ENCODE peak calls at places on chromosomes 1 and 21, in eight cellular contexts. S, Y, T, X, O, Z, V and B are unnamed samples.
A peak's percentile ranks its signal among the peaks of the same experiment; 100 is the strongest.

GRCh38 chr1:55156093-55156492 is 59.1 kb downstream of the USP24 start:
- DNase-seq in V (no peak), Z (no peak), T (no peak), X (peak; percentile 54), S (no peak), O (no peak), Y (no peak), B (no peak)

GRCh38 chr21:34909492-34910292 is 139.4 kb downstream of the RUNX1 start:
- DNase-seq in X (no peak), Z (no peak), T (no peak), S (no peak), V (no peak), O (no peak), Y (no peak), B (no peak)

GRCh38 chr1:24562625-24563024 is 6.7 kb downstream of the NCMAP start:
- DNase-seq in V (peak; percentile 77), T (no peak), Z (no peak), O (no peak), Y (no peak), X (no peak), S (no peak), B (peak; percentile 39)

GRCh38 chr1:150749720-150750311 is 15.8 kb downstream of the CTSS start:
- DNase-seq in X (no peak), O (no peak), Z (no peak), V (no peak), T (no peak), Y (no peak), S (no peak), B (peak; percentile 12)

GRCh38 chr1:59990470-59990869 is 63.9 kb upstream of the CYP2J2 start:
- DNase-seq in V (no peak), O (peak; percentile 19), S (no peak), Z (no peak), Y (no peak), T (no peak), X (no peak), B (no peak)

GRCh38 chr1:24659993-24660665 is 17.0 kb downstream of the SRRM1 start:
- DNase-seq in O (no peak), Z (no peak), Y (no peak), T (no peak), V (no peak), S (no peak), X (peak; percentile 34), B (no peak)

GRCh38 chr1:108592030-108592759 is 32.3 kb downstream of the EEIG2 start:
- DNase-seq in S (no peak), Y (no peak), X (peak; percentile 68), O (no peak), Z (no peak), V (no peak), T (no peak), B (no peak)

GRCh38 chr1:40839943-40840335 is 22.2 kb downstream of the CITED4 start:
- DNase-seq in Z (no peak), V (no peak), O (no peak), X (no peak), T (no peak), Y (no peak), S (no peak), B (no peak)

GRCh38 chr1:111205724-111206070 is 5.3 kb upstream of the DENND2D start:
- DNase-seq in V (no peak), Y (peak; percentile 34), Z (no peak), O (no peak), X (peak; percentile 41), S (no peak), T (no peak), B (no peak)